ENCODE peak calls at places on chromosomes 5 and 9, in ten cellular contexts. T is activated CD8-positive, alpha-beta memory T cell treated with anti-CD3 and anti-CD28 coated beads, Interleukin-2, amount 50 U/mL, for 48 hours; I is bronchial epithelial cell; P is activated CD4-positive, alpha-beta T cell treated with anti-CD3 and anti-CD28 coated beads, Interleukin-2, amount 10 ng/mL, durations not matched to agents 7 days and 5 days; N is T-helper 2 cell; B is H54; U is NCI-H345; C is T-cell; A is G401; O is PC-3. R is an unnamed sample.

GRCh38 chr9:27053369-27054057 is 48.0 kb upstream of the LRRC19 start:
- DNase-seq in B (no peak), P (no peak), N (no peak), C (no peak), O (no peak), T (no peak), U (no peak), A (no peak), I (no peak), R (no peak)

GRCh38 chr5:19256036-19256435 is 732.0 kb downstream of the CDH18 start:
- DNase-seq in C (no peak), A (peak), N (no peak), T (no peak), B (no peak), U (no peak), O (no peak), I (no peak), P (no peak), R (peak)

GRCh38 chr5:132489871-132490483 is 596 bp downstream of the IRF1 start:
- DNase-seq in A (peak), C (no peak), P (peak), O (peak), N (no peak), B (peak), U (no peak), T (peak), I (no peak), R (peak)

GRCh38 chr5:54171645-54172384 is 138.6 kb downstream of the ARL15 start:
- DNase-seq in B (no peak), C (no peak), P (peak), N (no peak), O (peak), U (no peak), T (no peak), A (peak), I (peak), R (peak)

GRCh38 chr5:10343486-10343885 is 10.0 kb upstream of the MARCHF6 start:
- DNase-seq in T (no peak), O (peak), B (no peak), N (no peak), U (no peak), C (no peak), P (no peak), A (no peak), I (no peak), R (no peak)

GRCh38 chr9:82333671-82334070 is 345.1 kb downstream of the SPATA31D1 start:
- DNase-seq in U (no peak), A (no peak), I (peak), B (no peak), P (no peak), C (no peak), O (peak), N (no peak), T (no peak), R (no peak)

GRCh38 chr5:1312993-1313833 is 18.3 kb upstream of the TERT start:
- DNase-seq in A (no peak), B (no peak), I (no peak), C (peak), N (no peak), U (peak), T (peak), O (no peak), P (peak), R (no peak)

GRCh38 chr5:132462856-132463745 is 27.5 kb downstream of the IRF1 start:
- DNase-seq in O (no peak), B (no peak), U (no peak), T (no peak), C (no peak), N (no peak), A (no peak), P (no peak), I (no peak), R (no peak)

GRCh38 chr9:95516736-95517558 is at the start of gene PTCH1:
- DNase-seq in O (peak), A (peak), I (peak), U (no peak), T (peak), N (no peak), C (no peak), P (no peak), B (no peak), R (no peak)

GRCh38 chr9:112861638-112862555 is 28.8 kb downstream of the SLC46A2 start:
- DNase-seq in T (no peak), C (no peak), I (peak), P (no peak), A (peak), N (no peak), B (no peak), U (no peak), O (no peak), R (no peak)

GRCh38 chr9:122845116-122845515 is 16.7 kb upstream of the PDCL start:
- DNase-seq in P (no peak), T (no peak), B (no peak), U (no peak), C (no peak), O (no peak), I (no peak), N (no peak), A (no peak), R (no peak)

GRCh38 chr5:71693828-71694427 is 25.1 kb upstream of the CARTPT start:
- DNase-seq in T (no peak), B (no peak), I (no peak), P (no peak), O (no peak), U (no peak), A (no peak), C (no peak), N (no peak), R (no peak)

GRCh38 chr9:86655147-86655546 is 292.2 kb downstream of the GAS1 start:
- DNase-seq in P (no peak), N (no peak), A (no peak), O (no peak), T (no peak), U (no peak), I (no peak), B (no peak), C (no peak), R (no peak)

GRCh38 chr9:32395483-32396216 is 11.2 kb downstream of the ACO1 start:
- DNase-seq in T (no peak), C (no peak), N (no peak), O (peak), P (no peak), B (peak), U (no peak), I (peak), A (no peak), R (no peak)